ENCODE peak calls at places on chromosomes 5 and 9, in five cellular contexts. O is central memory CD8-positive, alpha-beta T cell; F is OCI-M1; N is AG08395; E is G401. U is an unnamed sample.

GRCh38 chr9:82333671-82334070 is 345.1 kb downstream of the SPATA31D1 start:
- DNase-seq in O (no peak), F (no peak), N (no peak), E (no peak), U (no peak)

GRCh38 chr5:176881021-176881749 is 18.0 kb downstream of the HK3 start:
- DNase-seq in O (no peak), F (no peak), N (no peak), E (no peak), U (no peak)

GRCh38 chr9:132006657-132007370 is 72.9 kb downstream of the MED27 start:
- DNase-seq in O (no peak), F (no peak), N (no peak), E (no peak), U (no peak)

GRCh38 chr9:78365979-78366697 is 69.2 kb downstream of the PSAT1 start:
- DNase-seq in O (no peak), F (peak; percentile 34), N (peak; percentile 23), E (no peak), U (no peak)

GRCh38 chr5:129499208-129499852 is 39.2 kb downstream of the ADAMTS19 start:
- DNase-seq in O (no peak), F (peak; percentile 9), N (no peak), E (no peak), U (no peak)

GRCh38 chr9:90942555-90942954 is 140.9 kb downstream of the SYK start:
- DNase-seq in O (no peak), F (no peak), N (no peak), E (no peak), U (no peak)

GRCh38 chr9:78566948-78567675 is 270.2 kb downstream of the PSAT1 start:
- DNase-seq in O (no peak), F (no peak), N (peak; percentile 53), E (no peak), U (no peak)

GRCh38 chr5:124057815-124058231 is 545.8 kb downstream of the CSNK1G3 start:
- DNase-seq in O (no peak), F (no peak), N (no peak), E (peak; percentile 86), U (no peak)

GRCh38 chr5:126228934-126229333 is 194.3 kb upstream of the GRAMD2B start:
- DNase-seq in O (no peak), F (no peak), N (no peak), E (no peak), U (no peak)

GRCh38 chr9:99445377-99445891 is 223.4 kb downstream of the SEC61B start:
- DNase-seq in O (no peak), F (no peak), N (peak; percentile 96), E (peak; percentile 42), U (no peak)

GRCh38 chr5:175109058-175109755 is 334.8 kb downstream of the DRD1 start:
- DNase-seq in O (no peak), F (no peak), N (no peak), E (no peak), U (no peak)

GRCh38 chr9:127898433-127899199 is 787 bp downstream of the ST6GALNAC6 start:
- DNase-seq in O (no peak), F (peak; percentile 25), N (peak; percentile 75), E (no peak), U (no peak)

GRCh38 chr9:98795970-98796363 is 388 bp downstream of the ANKS6 start:
- DNase-seq in O (no peak), F (no peak), N (peak; percentile 24), E (peak; percentile 25), U (no peak)

GRCh38 chr9:134991808-134992754 is 74.4 kb upstream of the FCN1 start:
- DNase-seq in O (no peak), F (no peak), N (no peak), E (no peak), U (no peak)

GRCh38 chr5:149345892-149346222 is 558 bp downstream of the GRPEL2 start:
- DNase-seq in O (no peak), F (peak; percentile 62), N (no peak), E (peak; percentile 25), U (no peak)

GRCh38 chr5:143207563-143208364 is 195.7 kb downstream of the NR3C1 start:
- DNase-seq in O (no peak), F (peak; percentile 94), N (no peak), E (peak; percentile 77), U (no peak)

U was measured in naive thymus-derived CD4-positive, alpha-beta T cell.